ENCODE peak calls at places on chromosomes 2 and 18, in six cellular contexts. Z is A549, F is GM12878, W is HepG2, N is endothelial cell of umbilical vein, X is K562. U is an unnamed sample.
A peak's percentile ranks its signal among the peaks of the same experiment; 100 is the strongest.

GRCh38 chr2:28702415-28702859 is 49.2 kb upstream of the PPP1CB start:
- DNase-seq in X (no peak), F (no peak), N (no peak), W (peak; percentile 58), Z (no peak), U (no peak)

GRCh38 chr2:178550352-178550751 is 70.1 kb downstream of the PLEKHA3 start:
- DNase-seq in Z (no peak), W (no peak), F (no peak), X (no peak), N (no peak), U (no peak)

GRCh38 chr2:167212054-167212648 is 323.9 kb downstream of the XIRP2 start:
- DNase-seq in X (peak; percentile 7), N (peak; percentile 55), W (peak; percentile 50), Z (peak; percentile 36), F (no peak), U (peak; percentile 53)

GRCh38 chr2:61620244-61621159 is 82.3 kb upstream of the XPO1 start:
- DNase-seq in F (no peak), Z (peak; percentile 82), X (peak; percentile 73), W (peak; percentile 25), N (peak; percentile 19), U (peak; percentile 76)

GRCh38 chr18:50579061-50579774 is 19.3 kb downstream of the MAPK4 start:
- DNase-seq in Z (no peak), N (no peak), W (no peak), X (no peak), F (no peak), U (no peak)

GRCh38 chr2:155525194-155525593 is 807.3 kb downstream of the NR4A2 start:
- DNase-seq in Z (no peak), F (no peak), N (no peak), X (no peak), W (no peak), U (no peak)

GRCh38 chr2:127678991-127679390 is 3.7 kb upstream of the LIMS2 start:
- DNase-seq in F (no peak), X (no peak), Z (no peak), W (no peak), N (no peak), U (no peak)

GRCh38 chr18:50947899-50948298 is 19.9 kb upstream of the ELAC1 start:
- DNase-seq in W (no peak), X (no peak), Z (no peak), F (no peak), N (no peak), U (no peak)

GRCh38 chr2:37653093-37653492 is 18.3 kb downstream of the CDC42EP3 start:
- DNase-seq in N (peak; percentile 46), F (no peak), Z (no peak), W (no peak), X (no peak), U (no peak)

GRCh38 chr18:63195410-63196159 is 124.0 kb downstream of the BCL2 start:
- DNase-seq in F (no peak), X (no peak), Z (no peak), N (no peak), W (no peak), U (no peak)

GRCh38 chr2:117771969-117772630 is 42.4 kb upstream of the DDX18 start:
- DNase-seq in X (no peak), N (peak; percentile 15), F (no peak), Z (peak; percentile 38), W (peak; percentile 31), U (peak; percentile 39)

GRCh38 chr2:168851674-168852320 is 38.4 kb downstream of the SPC25 start:
- DNase-seq in X (peak; percentile 92), Z (peak; percentile 40), F (no peak), W (no peak), N (peak; percentile 91), U (no peak)

GRCh38 chr2:3143602-3144001 is 234.0 kb downstream of the EIPR1 start:
- DNase-seq in W (no peak), X (no peak), Z (no peak), F (no peak), N (no peak), U (no peak)

GRCh38 chr2:191401287-191401686 is 156.1 kb downstream of the MYO1B start:
- DNase-seq in W (peak; percentile 29), F (no peak), Z (no peak), X (no peak), N (no peak), U (no peak)

GRCh38 chr2:6215053-6215452 is 522.9 kb downstream of the SOX11 start:
- DNase-seq in F (no peak), Z (no peak), N (no peak), W (no peak), X (no peak), U (no peak)

GRCh38 chr2:101486258-101486701 is 11.4 kb upstream of the RFX8 start:
- DNase-seq in N (peak; percentile 85), X (no peak), W (no peak), F (no peak), Z (no peak), U (no peak)

GRCh38 chr2:151204720-151205119 is 56.9 kb downstream of the RBM43 start:
- DNase-seq in W (no peak), F (no peak), Z (no peak), X (no peak), N (no peak), U (no peak)

GRCh38 chr2:120842456-120843439 is 107.1 kb downstream of the GLI2 start:
- DNase-seq in X (no peak), F (no peak), N (no peak), W (no peak), Z (no peak), U (no peak)

GRCh38 chr2:26475037-26475436 is 2.9 kb downstream of the OTOF start:
- DNase-seq in N (no peak), F (no peak), Z (no peak), X (no peak), W (no peak), U (no peak)

GRCh38 chr2:26754972-26755670 is 9.0 kb upstream of the SLC35F6 start:
- DNase-seq in N (no peak), F (no peak), Z (no peak), W (no peak), X (no peak), U (no peak)

GRCh38 chr2:227661019-227661726 is 5.4 kb upstream of the SCYGR5 start:
- DNase-seq in Z (no peak), N (no peak), W (no peak), X (no peak), F (no peak), U (no peak)
- TF ChIP-seq MAX in Z (no peak), N (no peak), W (no peak), X (no peak), F (no peak), U (no peak)

DNA sequence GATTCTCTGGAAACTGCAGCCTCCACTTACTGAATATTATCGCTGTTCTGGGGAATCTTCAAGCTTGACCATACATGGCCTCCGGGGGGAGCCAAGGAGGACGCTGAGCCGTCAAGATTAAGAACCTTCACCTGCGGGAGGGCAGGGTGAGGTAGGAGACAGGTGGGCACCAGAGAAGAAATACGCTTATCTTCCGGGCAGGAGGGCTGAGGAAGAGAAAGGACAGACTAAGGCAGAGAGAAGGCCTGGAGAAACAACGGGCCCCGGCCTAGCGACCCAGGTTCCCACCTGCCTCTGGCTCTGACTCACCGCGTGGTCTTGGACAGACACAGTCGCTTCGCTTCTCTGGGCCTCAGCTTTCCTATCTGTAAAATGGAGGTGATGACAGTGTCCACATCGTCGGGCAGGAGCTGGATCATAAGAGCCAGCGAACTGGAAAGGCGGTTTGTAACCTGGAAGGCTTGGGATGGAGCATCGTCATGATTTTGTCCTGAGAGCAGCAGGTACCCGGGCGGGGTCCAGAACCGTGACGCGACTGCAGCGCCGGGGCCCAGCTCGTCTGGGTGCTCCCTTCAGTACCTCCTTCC is 659 bp downstream of the ZNF142 start:
- DNase-seq in X (peak; percentile 66), N (peak; percentile 67), W (peak; percentile 57), Z (peak; percentile 75), F (no peak), U (peak; percentile 76)
- TF ChIP-seq MYC in X (no peak), N (no peak), W (no peak), Z (peak; percentile 70), F (peak; percentile 39), U (no peak)

GRCh38 chr2:237474931-237475703 is 11.9 kb upstream of the MLPH start:
- DNase-seq in Z (peak; percentile 85), F (no peak), N (peak; percentile 54), X (peak; percentile 85), W (peak; percentile 56), U (peak; percentile 83)
- TF ChIP-seq MAX in Z (peak; percentile 36), F (peak; percentile 19), N (no peak), X (no peak), W (peak; percentile 60), U (peak; percentile 23)

GRCh38 chr18:58314284-58314683 is 270.3 kb downstream of the NEDD4L start:
- DNase-seq in F (no peak), Z (peak; percentile 27), N (peak; percentile 36), X (peak; percentile 6), W (peak; percentile 65), U (peak; percentile 50)
- TF ChIP-seq MYC in F (no peak), Z (no peak), N (no peak), X (no peak), W (no peak), U (no peak)

GRCh38 chr2:189347540-189347939 is 93.7 kb upstream of the WDR75 start:
- DNase-seq in F (peak; percentile 11), N (peak; percentile 87), Z (peak; percentile 90), W (peak; percentile 56), X (peak; percentile 65), U (peak; percentile 25)
- TF ChIP-seq MAX in F (no peak), N (no peak), Z (no peak), W (no peak), X (no peak), U (no peak)

DNA sequence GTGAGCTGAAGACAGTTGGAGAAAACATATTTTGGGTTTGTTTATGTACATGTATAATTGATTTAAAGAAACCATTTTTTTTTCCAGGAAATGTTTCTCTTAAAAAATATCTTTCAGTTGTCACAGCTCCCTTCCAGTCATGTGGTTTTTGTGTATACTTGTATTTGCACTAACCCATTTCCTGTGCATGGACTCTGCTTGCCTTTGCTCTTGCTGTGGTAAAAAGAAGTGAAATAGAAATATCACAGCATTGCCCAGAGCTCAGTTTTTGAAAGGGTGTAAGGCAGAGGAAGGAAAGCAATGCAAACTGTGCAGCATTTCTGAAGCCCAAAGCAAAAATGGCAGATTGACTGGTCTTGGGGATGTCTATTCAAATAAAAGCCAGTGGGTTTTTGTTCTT is 10.4 kb upstream of the DOCK10 start:
- DNase-seq in Z (no peak), X (no peak), F (no peak), N (no peak), W (no peak), U (peak; percentile 17)
- TF ChIP-seq MYC in Z (no peak), X (no peak), F (no peak), N (no peak), W (no peak), U (no peak)

GRCh38 chr2:72848436-72848835 is 22.6 kb upstream of the EXOC6B start:
- DNase-seq in X (no peak), N (no peak), Z (no peak), W (no peak), F (no peak), U (no peak)

GRCh38 chr2:72847916-72848315 is 22.1 kb upstream of the EXOC6B start:
- DNase-seq in Z (no peak), X (no peak), N (no peak), W (no peak), F (no peak), U (no peak)

GRCh38 chr2:72846171-72847095 is 20.6 kb upstream of the EXOC6B start:
- DNase-seq in X (no peak), F (no peak), W (no peak), Z (no peak), N (no peak), U (no peak)

GRCh38 chr2:72841462-72842125 is 15.8 kb upstream of the EXOC6B start:
- DNase-seq in X (no peak), W (peak; percentile 22), F (no peak), Z (no peak), N (no peak), U (no peak)

GRCh38 chr2:72843301-72843700 is 17.5 kb upstream of the EXOC6B start:
- DNase-seq in Z (no peak), N (no peak), X (no peak), W (no peak), F (no peak), U (no peak)
- TF ChIP-seq MAX in Z (no peak), N (no peak), X (no peak), W (no peak), F (no peak), U (no peak)

U was measured in NB4.